ENCODE peak calls at places on chromosomes 16 and 17, in four cellular contexts. One of them, this sample, is unnamed.

GRCh38 chr17:46943218-46943510 is 20.2 kb downstream of the GOSR2 start:
- DNase-seq in H7: no peak
- DNase-seq in AG04450: no peak
- DNase-seq in cardiac fibroblast: no peak
- DNase-seq in this sample: no peak

GRCh38 chr16:11805556-11805955 is 8.5 kb upstream of the ZC3H7A start:
- DNase-seq in AG04450: no peak
- DNase-seq in H7: no peak
- DNase-seq in cardiac fibroblast: no peak
- DNase-seq in this sample: peak; percentile 64

GRCh38 chr16:68073902-68074760 is 11.0 kb upstream of the NFATC3 start:
- DNase-seq in AG04450: no peak
- DNase-seq in H7: no peak
- DNase-seq in cardiac fibroblast: no peak
- DNase-seq in this sample: no peak

GRCh38 chr16:57770361-57770760 is 31.9 kb downstream of the KIFC3 start:
- DNase-seq in AG04450: no peak
- DNase-seq in cardiac fibroblast: no peak
- DNase-seq in H7: no peak
- DNase-seq in this sample: no peak

GRCh38 chr16:81523387-81524115 is 78.9 kb downstream of the CMIP start:
- DNase-seq in AG04450: peak; percentile 41
- DNase-seq in H7: no peak
- DNase-seq in cardiac fibroblast: peak; percentile 87
- DNase-seq in this sample: peak; percentile 28

GRCh38 chr17:21124096-21124495 is 2.7 kb upstream of the DHRS7B start:
- DNase-seq in AG04450: no peak
- DNase-seq in cardiac fibroblast: peak; percentile 18
- DNase-seq in H7: no peak
- DNase-seq in this sample: no peak

GRCh38 chr16:11205754-11206459 is 50.1 kb downstream of the SOCS1 start:
- DNase-seq in AG04450: no peak
- DNase-seq in cardiac fibroblast: peak; percentile 80
- DNase-seq in H7: peak; percentile 73
- DNase-seq in this sample: peak; percentile 48

GRCh38 chr17:20267459-20267842 is 199.9 kb downstream of the LGALS9B start:
- DNase-seq in AG04450: no peak
- DNase-seq in H7: no peak
- DNase-seq in cardiac fibroblast: peak; percentile 17
- DNase-seq in this sample: no peak

GRCh38 chr16:51237861-51238378 is 86.8 kb upstream of the SALL1 start:
- DNase-seq in AG04450: no peak
- DNase-seq in H7: peak; percentile 21
- DNase-seq in cardiac fibroblast: no peak
- DNase-seq in this sample: no peak

GRCh38 chr16:49664221-49665215 is 191.4 kb downstream of the ZNF423 start:
- DNase-seq in H7: no peak
- DNase-seq in AG04450: no peak
- DNase-seq in cardiac fibroblast: no peak
- DNase-seq in this sample: no peak

GRCh38 chr17:14006249-14006942 is 62.9 kb upstream of the COX10 start:
- DNase-seq in cardiac fibroblast: no peak
- DNase-seq in AG04450: no peak
- DNase-seq in H7: no peak
- DNase-seq in this sample: no peak

GRCh38 chr17:71801301-71801700 is 319.5 kb upstream of the SOX9 start:
- DNase-seq in H7: no peak
- DNase-seq in cardiac fibroblast: no peak
- DNase-seq in AG04450: no peak
- DNase-seq in this sample: no peak

GRCh38 chr16:11232302-11232851 is 23.6 kb downstream of the SOCS1 start:
- DNase-seq in cardiac fibroblast: no peak
- DNase-seq in AG04450: no peak
- DNase-seq in H7: no peak
- DNase-seq in this sample: no peak

GRCh38 chr17:2484876-2485275 is 26.8 kb downstream of the METTL16 start:
- DNase-seq in AG04450: no peak
- DNase-seq in cardiac fibroblast: no peak
- DNase-seq in H7: no peak
- DNase-seq in this sample: no peak

GRCh38 chr17:13024526-13025263 is 6.9 kb upstream of the ELAC2 start:
- DNase-seq in H7: peak; percentile 88
- DNase-seq in cardiac fibroblast: peak; percentile 61
- DNase-seq in AG04450: peak; percentile 16
- DNase-seq in this sample: peak; percentile 58

GRCh38 chr17:42760652-42761581 is at the start of gene RAMP2:
- DNase-seq in cardiac fibroblast: no peak
- DNase-seq in H7: peak; percentile 86
- DNase-seq in AG04450: no peak
- DNase-seq in this sample: no peak

GRCh38 chr16:53282975-53283946 is 151.0 kb upstream of the RBL2 start:
- DNase-seq in AG04450: peak; percentile 4
- DNase-seq in H7: peak; percentile 28
- DNase-seq in cardiac fibroblast: peak; percentile 65
- DNase-seq in this sample: peak; percentile 44

GRCh38 chr17:47812146-47812920 is 9.3 kb downstream of the OSBPL7 start:
- DNase-seq in AG04450: no peak
- DNase-seq in cardiac fibroblast: no peak
- DNase-seq in H7: peak; percentile 41
- DNase-seq in this sample: no peak

GRCh38 chr17:82400830-82401229 is 17.3 kb upstream of the HEXD start:
- DNase-seq in H7: peak; percentile 49
- DNase-seq in cardiac fibroblast: no peak
- DNase-seq in AG04450: no peak
- DNase-seq in this sample: no peak

GRCh38 chr17:75289832-75290337 is 652 bp upstream of the SLC25A19 start:
- DNase-seq in cardiac fibroblast: peak; percentile 65
- DNase-seq in H7: no peak
- DNase-seq in AG04450: no peak
- DNase-seq in this sample: peak; percentile 89

GRCh38 chr17:17171186-17171585 is 34.9 kb downstream of the PLD6 start:
- DNase-seq in H7: no peak
- DNase-seq in AG04450: no peak
- DNase-seq in cardiac fibroblast: no peak
- DNase-seq in this sample: no peak

GRCh38 chr16:16146380-16147315 is 76.6 kb downstream of the ABCC6 start:
- DNase-seq in cardiac fibroblast: no peak
- DNase-seq in H7: no peak
- DNase-seq in AG04450: no peak
- DNase-seq in this sample: no peak

GRCh38 chr16:71344315-71344905 is 14.1 kb upstream of the CALB2 start:
- DNase-seq in cardiac fibroblast: no peak
- DNase-seq in H7: peak; percentile 38
- DNase-seq in AG04450: no peak
- DNase-seq in this sample: no peak

GRCh38 chr17:14393723-14394122 is 92.8 kb downstream of the HS3ST3B1 start:
- DNase-seq in AG04450: no peak
- DNase-seq in cardiac fibroblast: no peak
- DNase-seq in H7: no peak
- DNase-seq in this sample: no peak

GRCh38 chr17:37124825-37125181 is 176.0 kb downstream of the AATF start:
- DNase-seq in cardiac fibroblast: no peak
- DNase-seq in H7: no peak
- DNase-seq in AG04450: no peak
- DNase-seq in this sample: no peak

GRCh38 chr16:17768257-17768656 is 297.5 kb upstream of the XYLT1 start:
- DNase-seq in AG04450: no peak
- DNase-seq in cardiac fibroblast: peak; percentile 68
- DNase-seq in H7: no peak
- DNase-seq in this sample: peak; percentile 30

GRCh38 chr17:60577147-60577925 is 22.7 kb upstream of the PPM1D start:
- DNase-seq in H7: peak; percentile 48
- DNase-seq in cardiac fibroblast: peak; percentile 63
- DNase-seq in AG04450: no peak
- DNase-seq in this sample: peak; percentile 88

GRCh38 chr16:11128211-11129123 is 127.5 kb downstream of the SOCS1 start:
- DNase-seq in AG04450: no peak
- DNase-seq in cardiac fibroblast: peak; percentile 71
- DNase-seq in H7: no peak
- DNase-seq in this sample: peak; percentile 96

GRCh38 chr17:550041-550398 is 164.6 kb downstream of the VPS53 start:
- DNase-seq in AG04450: no peak
- DNase-seq in H7: no peak
- DNase-seq in cardiac fibroblast: peak; percentile 33
- DNase-seq in this sample: no peak

GRCh38 chr16:25066426-25066746 is 45.2 kb upstream of the LCMT1 start:
- DNase-seq in H7: no peak
- DNase-seq in AG04450: no peak
- DNase-seq in cardiac fibroblast: no peak
- DNase-seq in this sample: no peak

GRCh38 chr17:63932008-63932561 is at the start of gene CD79B:
- DNase-seq in cardiac fibroblast: no peak
- DNase-seq in H7: peak; percentile 75
- DNase-seq in AG04450: no peak
- DNase-seq in this sample: no peak

GRCh38 chr17:61817452-61817851 is 45.9 kb downstream of the BRIP1 start:
- DNase-seq in AG04450: no peak
- DNase-seq in H7: no peak
- DNase-seq in cardiac fibroblast: no peak
- DNase-seq in this sample: no peak

GRCh38 chr17:37698132-37698615 is 46.7 kb downstream of the HNF1B start:
- DNase-seq in AG04450: no peak
- DNase-seq in H7: no peak
- DNase-seq in cardiac fibroblast: peak; percentile 46
- DNase-seq in this sample: no peak

GRCh38 chr16:28067604-28068382 is 4.3 kb upstream of the GSG1L start:
- DNase-seq in cardiac fibroblast: peak; percentile 72
- DNase-seq in AG04450: no peak
- DNase-seq in H7: no peak
- DNase-seq in this sample: peak; percentile 8

GRCh38 chr17:75325348-75325747 is 36.1 kb upstream of the SLC25A19 start:
- DNase-seq in AG04450: no peak
- DNase-seq in H7: peak; percentile 5
- DNase-seq in cardiac fibroblast: no peak
- DNase-seq in this sample: no peak

GRCh38 chr17:373616-374225 is 21.1 kb upstream of the RPH3AL start:
- DNase-seq in AG04450: no peak
- DNase-seq in H7: no peak
- DNase-seq in cardiac fibroblast: no peak
- DNase-seq in this sample: no peak

GRCh38 chr16:88770459-88771293 is 14.3 kb downstream of the PIEZO1 start:
- DNase-seq in AG04450: peak; percentile 63
- DNase-seq in H7: peak; percentile 93
- DNase-seq in cardiac fibroblast: peak; percentile 54
- DNase-seq in this sample: peak; percentile 99

GRCh38 chr17:49698005-49698404 is 9.8 kb downstream of the SLC35B1 start:
- DNase-seq in H7: no peak
- DNase-seq in AG04450: no peak
- DNase-seq in cardiac fibroblast: no peak
- DNase-seq in this sample: no peak

GRCh38 chr16:69741951-69742904 is 12.5 kb downstream of the NOB1 start:
- DNase-seq in AG04450: no peak
- DNase-seq in H7: no peak
- DNase-seq in cardiac fibroblast: peak; percentile 69
- DNase-seq in this sample: peak; percentile 65

GRCh38 chr17:1574697-1575471 is 12.3 kb upstream of the PITPNA start:
- DNase-seq in cardiac fibroblast: no peak
- DNase-seq in H7: peak; percentile 90
- DNase-seq in AG04450: no peak
- DNase-seq in this sample: no peak

GRCh38 chr16:2752850-2753522 is 548 bp downstream of the SRRM2 start:
- DNase-seq in AG04450: peak; percentile 41
- DNase-seq in H7: peak; percentile 97
- DNase-seq in cardiac fibroblast: peak; percentile 80
- DNase-seq in this sample: peak; percentile 79

GRCh38 chr16:2756288-2757015 is 4.0 kb downstream of the SRRM2 start:
- DNase-seq in H7: peak; percentile 65
- DNase-seq in AG04450: no peak
- DNase-seq in cardiac fibroblast: no peak
- DNase-seq in this sample: no peak

GRCh38 chr16:2753523-2754020 is 1.1 kb downstream of the SRRM2 start:
- DNase-seq in H7: no peak
- DNase-seq in cardiac fibroblast: peak; percentile 29
- DNase-seq in AG04450: no peak
- DNase-seq in this sample: no peak

GRCh38 chr16:2757344-2757743 is 4.9 kb downstream of the SRRM2 start:
- DNase-seq in AG04450: no peak
- DNase-seq in cardiac fibroblast: no peak
- DNase-seq in H7: no peak
- DNase-seq in this sample: no peak

GRCh38 chr16:2755158-2755557 is 2.7 kb downstream of the SRRM2 start:
- DNase-seq in H7: no peak
- DNase-seq in AG04450: no peak
- DNase-seq in cardiac fibroblast: no peak
- DNase-seq in this sample: no peak
- H3K4me3 ChIP-seq in H7: no peak overlapping the region
- H3K4me3 ChIP-seq in AG04450: peak overlapping the region; percentile 91
- H3K4me3 ChIP-seq in cardiac fibroblast: no peak overlapping the region
- H3K4me3 ChIP-seq in this sample: peak overlapping the region; percentile 74

GRCh38 chr16:85845276-85845675 is 45.8 kb downstream of the COX4I1 start:
- DNase-seq in cardiac fibroblast: no peak
- DNase-seq in H7: no peak
- DNase-seq in AG04450: no peak
- DNase-seq in this sample: no peak
- H3K4me3 ChIP-seq in cardiac fibroblast: no peak overlapping the region
- H3K4me3 ChIP-seq in H7: no peak overlapping the region
- H3K4me3 ChIP-seq in AG04450: no peak overlapping the region
- H3K4me3 ChIP-seq in this sample: no peak overlapping the region

GRCh38 chr17:76713765-76714164 is 3.0 kb upstream of the MXRA7 start:
- DNase-seq in H7: no peak
- DNase-seq in AG04450: no peak
- DNase-seq in cardiac fibroblast: no peak
- DNase-seq in this sample: no peak

GRCh38 chr17:76716146-76716833 is 5.5 kb upstream of the MXRA7 start:
- DNase-seq in H7: no peak
- DNase-seq in cardiac fibroblast: peak; percentile 100
- DNase-seq in AG04450: peak; percentile 90
- DNase-seq in this sample: peak; percentile 100

GRCh38 chr17:76714822-76715461 is 4.2 kb upstream of the MXRA7 start:
- DNase-seq in AG04450: no peak
- DNase-seq in H7: peak; percentile 82
- DNase-seq in cardiac fibroblast: peak; percentile 72
- DNase-seq in this sample: peak; percentile 75

GRCh38 chr17:76715462-76715830 is 4.7 kb upstream of the MXRA7 start:
- DNase-seq in AG04450: no peak
- DNase-seq in cardiac fibroblast: no peak
- DNase-seq in H7: no peak
- DNase-seq in this sample: no peak

DNA sequence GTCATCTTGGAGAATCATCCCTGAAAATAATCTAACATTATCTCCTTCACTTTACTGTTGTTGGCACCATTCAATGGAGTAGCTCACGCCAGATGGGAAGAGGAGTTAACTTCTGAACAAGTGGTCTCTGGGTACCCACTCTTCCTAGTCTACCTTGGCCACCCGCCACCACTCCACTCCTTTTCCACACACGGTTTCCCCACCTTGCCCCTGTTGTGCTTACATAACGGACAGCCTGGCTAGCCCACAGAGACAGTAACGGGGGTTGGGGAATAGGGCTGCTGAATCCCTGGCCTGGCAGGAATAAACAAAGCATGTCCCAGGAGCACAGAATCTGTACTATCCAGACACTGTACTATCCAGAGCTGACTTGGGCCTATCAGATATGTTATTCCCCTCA is 3.6 kb upstream of the MXRA7 start:
- DNase-seq in cardiac fibroblast: no peak
- DNase-seq in H7: no peak
- DNase-seq in AG04450: no peak
- DNase-seq in this sample: no peak
- H3K4me3 ChIP-seq in cardiac fibroblast: no peak overlapping the region
- H3K4me3 ChIP-seq in H7: no peak overlapping the region
- H3K4me3 ChIP-seq in AG04450: no peak overlapping the region
- H3K4me3 ChIP-seq in this sample: no peak overlapping the region

GRCh38 chr17:40312131-40312731 is 3.3 kb downstream of the RARA start:
- DNase-seq in cardiac fibroblast: no peak
- DNase-seq in AG04450: no peak
- DNase-seq in H7: peak; percentile 44
- DNase-seq in this sample: no peak
- H3K4me3 ChIP-seq in cardiac fibroblast: no peak overlapping the region
- H3K4me3 ChIP-seq in AG04450: no peak overlapping the region
- H3K4me3 ChIP-seq in H7: no peak overlapping the region
- H3K4me3 ChIP-seq in this sample: no peak overlapping the region